ENCODE peak calls at places on chromosomes 4 and X, in eight cellular contexts. Z is PC-3, R is heart right ventricle, H is astrocyte, O is upper lobe of right lung, Y is Caco-2, W is thoracic aorta, N is adrenal gland. G is an unnamed sample.
A peak's percentile ranks its signal among the peaks of the same experiment; 100 is the strongest.

GRCh38 chr4:108210989-108211725 is 42.4 kb upstream of the LEF1 start:
- DNase-seq in O (no peak), R (no peak), W (no peak), Z (peak; percentile 75), H (peak; percentile 14), Y (no peak), N (no peak), G (no peak)

GRCh38 chr4:69684821-69685220 is 31.8 kb upstream of the UGT2A1 start:
- DNase-seq in R (no peak), W (no peak), N (no peak), Z (no peak), O (no peak), Y (no peak), H (no peak), G (no peak)

GRCh38 chrX:152886716-152887115 is 11.2 kb upstream of the ZNF185 start:
- DNase-seq in Z (no peak), O (no peak), W (no peak), R (no peak), Y (no peak), N (no peak), H (no peak), G (no peak)

GRCh38 chr4:24956763-24957162 is 43.9 kb upstream of the CCDC149 start:
- DNase-seq in W (no peak), H (no peak), Z (no peak), O (no peak), N (no peak), R (no peak), Y (no peak), G (no peak)

GRCh38 chr4:90845777-90846176 is 718.6 kb downstream of the CCSER1 start:
- DNase-seq in Z (peak; percentile 54), Y (no peak), R (no peak), H (peak; percentile 6), N (no peak), W (no peak), O (no peak), G (no peak)

GRCh38 chr4:42371306-42372063 is 25.8 kb upstream of the SHISA3 start:
- DNase-seq in R (no peak), H (peak; percentile 35), O (no peak), N (peak; percentile 60), Y (no peak), W (no peak), Z (peak; percentile 77), G (no peak)

GRCh38 chr4:57102050-57102564 is 8.1 kb downstream of the IGFBP7 start:
- DNase-seq in R (peak; percentile 45), N (peak; percentile 67), O (no peak), H (peak; percentile 89), Y (no peak), Z (peak; percentile 24), W (peak; percentile 45), G (no peak)

GRCh38 chr4:47074836-47075235 is 43.5 kb downstream of the GABRB1 start:
- DNase-seq in Y (no peak), R (no peak), H (no peak), O (no peak), W (no peak), N (no peak), Z (no peak), G (no peak)

GRCh38 chr4:42216569-42216968 is 64.1 kb upstream of the BEND4 start:
- DNase-seq in R (no peak), N (no peak), O (no peak), Z (peak; percentile 26), H (no peak), W (no peak), Y (no peak), G (no peak)

GRCh38 chr4:107094976-107095375 is 58.9 kb upstream of the DKK2 start:
- DNase-seq in H (no peak), Z (no peak), W (no peak), R (no peak), Y (no peak), N (no peak), O (no peak), G (no peak)

GRCh38 chr4:186203391-186203802 is 12.0 kb downstream of the CYP4V2 start:
- DNase-seq in R (no peak), O (no peak), Z (no peak), H (no peak), Y (no peak), N (peak; percentile 44), W (no peak), G (no peak)

GRCh38 chr4:186202490-186203140 is 11.2 kb downstream of the CYP4V2 start:
- DNase-seq in H (no peak), R (no peak), Z (no peak), W (no peak), N (no peak), Y (no peak), O (no peak), G (no peak)

GRCh38 chr4:186204611-186205144 is 13.3 kb downstream of the CYP4V2 start:
- DNase-seq in Y (peak; percentile 67), O (no peak), Z (no peak), R (no peak), H (no peak), W (no peak), N (no peak), G (no peak)

GRCh38 chr4:186201535-186202230 is 10.3 kb downstream of the CYP4V2 start:
- DNase-seq in R (peak; percentile 38), Z (peak; percentile 63), N (peak; percentile 62), O (peak; percentile 69), W (no peak), Y (peak; percentile 68), H (no peak), G (no peak)

DNA sequence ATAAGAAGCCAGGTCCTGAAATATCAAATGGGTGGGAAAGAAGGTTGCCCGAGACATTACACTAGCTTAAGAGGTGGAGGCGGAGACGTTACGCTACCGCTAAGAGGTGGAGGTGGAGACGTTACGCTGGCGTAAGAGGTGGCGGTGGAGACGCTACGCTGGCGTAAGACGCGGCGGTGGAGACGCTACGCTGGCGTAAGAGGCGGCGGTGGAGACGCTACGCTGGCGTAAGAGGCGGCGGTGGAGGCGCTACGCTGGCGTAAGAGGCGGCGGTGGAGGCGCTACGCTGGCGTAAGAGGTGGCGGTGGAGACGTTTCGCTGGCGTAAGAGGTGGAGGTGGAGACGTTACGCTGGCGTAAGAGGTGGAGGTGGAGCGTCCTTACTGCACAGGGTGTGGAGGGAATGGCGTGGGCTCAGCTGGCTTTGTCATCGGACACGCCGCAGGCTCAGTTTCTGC is 12.8 kb downstream of the CYP4V2 start:
- DNase-seq in H (peak; percentile 8), Z (no peak), R (no peak), Y (peak; percentile 91), O (no peak), W (no peak), N (peak; percentile 57), G (peak; percentile 84)
- H3K4me3 ChIP-seq in H (peak overlapping the region; percentile 45), Z (no peak overlapping the region), R (peak overlapping the region; percentile 10), Y (peak overlapping the region; percentile 41), O (no peak overlapping the region), W (no peak overlapping the region), N (peak overlapping the region; percentile 35), G (no peak overlapping the region)

DNA sequence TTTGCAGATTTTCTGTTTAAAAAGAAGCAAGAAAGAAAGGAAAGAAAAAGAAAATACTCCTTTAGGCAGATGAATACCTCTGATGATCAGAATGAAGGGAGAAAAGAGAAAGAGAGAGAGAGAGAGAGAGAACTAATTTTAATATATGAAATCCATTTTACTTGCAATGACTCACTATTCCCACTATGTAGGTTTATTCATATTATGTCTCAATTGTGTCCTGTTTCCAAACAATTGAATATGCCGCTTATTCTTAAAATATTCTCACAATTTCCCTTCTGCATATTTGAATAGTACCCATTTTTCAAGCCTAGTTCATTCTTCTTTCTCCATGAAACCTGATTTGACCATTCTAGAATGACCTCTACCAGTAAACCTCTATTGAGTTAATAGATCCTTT is 11.7 kb downstream of the MEPE start:
- DNase-seq in W (no peak), H (no peak), N (no peak), Z (no peak), R (no peak), Y (no peak), O (no peak), G (no peak)
- H3K4me3 ChIP-seq in W (peak overlapping the region; percentile 20), H (no peak overlapping the region), N (no peak overlapping the region), Z (peak overlapping the region; percentile 18), R (no peak overlapping the region), Y (no peak overlapping the region), O (no peak overlapping the region), G (no peak overlapping the region)

GRCh38 chr4:185534850-185535761 is at the start of gene PDLIM3:
- DNase-seq in N (peak; percentile 34), O (peak; percentile 79), Z (no peak), W (peak; percentile 19), H (peak; percentile 29), R (peak; percentile 80), Y (peak; percentile 52), G (peak; percentile 91)
- H3K4me3 ChIP-seq in N (peak within 1 kb of the TSS; percentile 63), O (peak within 1 kb of the TSS; percentile 74), Z (peak within 1 kb of the TSS; percentile 67), W (peak within 1 kb of the TSS; percentile 88), H (peak within 1 kb of the TSS; percentile 82), R (peak within 1 kb of the TSS; percentile 87), Y (peak within 1 kb of the TSS; percentile 55), G (peak within 1 kb of the TSS; percentile 46)

DNA sequence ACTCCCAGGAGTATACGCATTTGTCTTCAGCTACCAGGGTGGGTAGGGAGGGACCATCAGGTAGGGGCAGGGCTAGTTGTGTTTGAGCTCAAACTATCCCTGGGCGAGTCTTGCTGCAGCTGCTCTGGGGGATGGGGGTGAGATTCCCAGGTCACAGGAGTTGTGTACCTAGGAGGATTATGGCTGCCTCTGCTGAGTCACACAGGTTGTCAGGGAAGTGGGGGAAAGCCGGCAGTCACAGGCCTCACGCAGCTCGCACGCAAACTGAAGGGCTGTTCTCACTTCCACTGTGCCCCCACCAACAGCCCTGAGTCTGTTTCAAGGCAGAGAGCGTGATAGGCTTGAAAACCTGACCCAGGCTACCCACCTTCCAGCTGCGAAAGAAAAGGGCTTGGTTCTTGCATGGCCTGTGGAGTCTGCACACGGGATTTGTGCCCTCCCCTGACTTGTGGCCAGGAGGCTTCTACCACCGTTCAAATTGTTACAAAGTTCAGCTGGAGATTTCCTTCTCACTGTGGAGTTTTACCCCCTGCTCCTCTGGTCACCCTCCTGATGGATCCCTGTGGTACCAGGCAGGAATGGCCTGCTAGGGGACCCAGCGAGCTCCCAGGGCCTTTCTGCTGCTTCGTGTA is 63.8 kb downstream of the ARFIP1 start:
- DNase-seq in R (no peak), Z (no peak), W (no peak), Y (peak; percentile 77), H (no peak), O (no peak), N (no peak), G (no peak)
- H3K4me3 ChIP-seq in R (no peak overlapping the region), Z (no peak overlapping the region), W (no peak overlapping the region), Y (no peak overlapping the region), H (no peak overlapping the region), O (no peak overlapping the region), N (no peak overlapping the region), G (no peak overlapping the region)

GRCh38 chr4:176782794-176783193 is 9.9 kb downstream of the VEGFC start:
- DNase-seq in W (no peak), H (no peak), Z (no peak), N (no peak), Y (no peak), R (no peak), O (no peak), G (no peak)
- H3K4me3 ChIP-seq in W (no peak overlapping the region), H (no peak overlapping the region), Z (peak overlapping the region; percentile 23), N (no peak overlapping the region), Y (no peak overlapping the region), R (no peak overlapping the region), O (no peak overlapping the region), G (no peak overlapping the region)

G was measured in lower leg skin.